ENCODE peak calls at places on chromosome X, in four cellular contexts. One of them, this sample, is unnamed. For H3K4me1, the result is how much of the 10 kb centered on the place peaks cover.

GRCh38 chrX:68719181-68719903 is 71.9 kb downstream of the STARD8 start:
- DNase-seq in cardiac muscle cell: no peak
- DNase-seq in mammary epithelial cell: no peak
- DNase-seq in IMR-90: no peak
- DNase-seq in this sample: no peak

GRCh38 chrX:41720125-41720780 is 3.7 kb upstream of the GPR82 start:
- DNase-seq in cardiac muscle cell: peak
- DNase-seq in mammary epithelial cell: no peak
- DNase-seq in IMR-90: peak
- DNase-seq in this sample: peak

GRCh38 chrX:35382966-35383365 is 415.2 kb upstream of the MAGEB16 start:
- DNase-seq in cardiac muscle cell: no peak
- DNase-seq in mammary epithelial cell: no peak
- DNase-seq in IMR-90: no peak
- DNase-seq in this sample: no peak

GRCh38 chrX:129000797-129001196 is 522.5 kb downstream of the SMARCA1 start:
- DNase-seq in cardiac muscle cell: no peak
- DNase-seq in mammary epithelial cell: no peak
- DNase-seq in IMR-90: no peak
- DNase-seq in this sample: no peak

GRCh38 chrX:73851014-73852009 is 288.3 kb downstream of the CHIC1 start:
- DNase-seq in cardiac muscle cell: no peak
- DNase-seq in mammary epithelial cell: peak
- DNase-seq in IMR-90: peak
- DNase-seq in this sample: no peak

GRCh38 chrX:41516995-41517660 is 70.0 kb downstream of the NYX start:
- DNase-seq in cardiac muscle cell: no peak
- DNase-seq in mammary epithelial cell: no peak
- DNase-seq in IMR-90: no peak
- DNase-seq in this sample: no peak

GRCh38 chrX:149495573-149496071 is 9.5 kb downstream of the IDS start:
- DNase-seq in cardiac muscle cell: peak
- DNase-seq in mammary epithelial cell: peak
- DNase-seq in IMR-90: peak
- DNase-seq in this sample: no peak

GRCh38 chrX:42535233-42535632 is 242.7 kb downstream of the PPP1R2C start:
- DNase-seq in cardiac muscle cell: no peak
- DNase-seq in mammary epithelial cell: no peak
- DNase-seq in IMR-90: no peak
- DNase-seq in this sample: no peak

GRCh38 chrX:13110427-13111324 is 66.3 kb upstream of the FAM9C start:
- DNase-seq in cardiac muscle cell: peak
- DNase-seq in mammary epithelial cell: peak
- DNase-seq in IMR-90: peak
- DNase-seq in this sample: no peak

GRCh38 chrX:48472851-48473717 is 2.9 kb upstream of the FTSJ1 start:
- DNase-seq in cardiac muscle cell: no peak
- DNase-seq in mammary epithelial cell: no peak
- DNase-seq in IMR-90: no peak
- DNase-seq in this sample: no peak

GRCh38 chrX:57822398-57822797 is 87.9 kb downstream of the ZXDA start:
- DNase-seq in cardiac muscle cell: no peak
- DNase-seq in mammary epithelial cell: no peak
- DNase-seq in IMR-90: no peak
- DNase-seq in this sample: no peak
- H3K4me3 ChIP-seq in cardiac muscle cell: no peak
- H3K4me3 ChIP-seq in mammary epithelial cell: no peak
- H3K4me3 ChIP-seq in IMR-90: no peak
- H3K4me3 ChIP-seq in this sample: no peak

DNA sequence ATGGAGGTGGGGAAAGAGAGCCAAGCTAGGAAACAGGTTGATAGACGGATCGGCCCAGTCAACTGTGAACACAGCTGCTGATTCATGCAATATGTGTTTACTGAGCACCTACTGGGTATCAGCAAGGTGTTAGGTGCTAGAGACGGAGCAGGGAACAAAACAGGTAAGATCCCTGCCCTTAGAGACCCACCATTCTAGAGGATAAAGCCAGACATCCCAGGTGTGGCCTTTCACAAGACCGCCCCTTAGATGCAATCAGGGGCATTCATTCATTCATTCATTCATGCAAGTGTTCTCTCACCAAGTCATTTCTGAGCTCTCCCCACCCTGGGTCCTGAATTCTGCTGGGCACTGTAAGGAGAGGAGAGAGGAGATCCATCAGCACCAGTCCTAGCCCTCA is 20.2 kb upstream of the MTM1 start:
- DNase-seq in cardiac muscle cell: no peak
- DNase-seq in mammary epithelial cell: no peak
- DNase-seq in IMR-90: no peak
- DNase-seq in this sample: no peak
- H3K4me1 ChIP-seq in cardiac muscle cell: under half
- H3K4me1 ChIP-seq in mammary epithelial cell: under half
- H3K4me1 ChIP-seq in IMR-90: under half
- H3K4me1 ChIP-seq in this sample: under half

GRCh38 chrX:1577845-1578244 is 13.6 kb upstream of the AKAP17A start:
- DNase-seq in cardiac muscle cell: no peak
- DNase-seq in mammary epithelial cell: no peak
- DNase-seq in IMR-90: no peak
- DNase-seq in this sample: no peak
- H3K4me3 ChIP-seq in cardiac muscle cell: no peak
- H3K4me3 ChIP-seq in mammary epithelial cell: no peak
- H3K4me3 ChIP-seq in IMR-90: no peak
- H3K4me3 ChIP-seq in this sample: no peak

GRCh38 chrX:154720067-154720466 is 30.8 kb downstream of the GAB3 start:
- DNase-seq in cardiac muscle cell: no peak
- DNase-seq in mammary epithelial cell: no peak
- DNase-seq in IMR-90: no peak
- DNase-seq in this sample: no peak
- H3K4me1 ChIP-seq in cardiac muscle cell: under half
- H3K4me1 ChIP-seq in mammary epithelial cell: under half
- H3K4me1 ChIP-seq in IMR-90: under half
- H3K4me1 ChIP-seq in this sample: under half

GRCh38 chrX:17377047-17377692 is 2.2 kb downstream of the NHS start:
- DNase-seq in cardiac muscle cell: peak
- DNase-seq in mammary epithelial cell: peak
- DNase-seq in IMR-90: peak
- DNase-seq in this sample: peak

GRCh38 chrX:17377795-17378194 is 2.8 kb downstream of the NHS start:
- DNase-seq in cardiac muscle cell: no peak
- DNase-seq in mammary epithelial cell: peak
- DNase-seq in IMR-90: no peak
- DNase-seq in this sample: no peak

GRCh38 chrX:17375361-17375630 is 296 bp downstream of the NHS start:
- DNase-seq in cardiac muscle cell: no peak
- DNase-seq in mammary epithelial cell: no peak
- DNase-seq in IMR-90: no peak
- DNase-seq in this sample: no peak

GRCh38 chrX:17375631-17376380 is 806 bp downstream of the NHS start:
- DNase-seq in cardiac muscle cell: peak
- DNase-seq in mammary epithelial cell: peak
- DNase-seq in IMR-90: peak
- DNase-seq in this sample: peak

DNA sequence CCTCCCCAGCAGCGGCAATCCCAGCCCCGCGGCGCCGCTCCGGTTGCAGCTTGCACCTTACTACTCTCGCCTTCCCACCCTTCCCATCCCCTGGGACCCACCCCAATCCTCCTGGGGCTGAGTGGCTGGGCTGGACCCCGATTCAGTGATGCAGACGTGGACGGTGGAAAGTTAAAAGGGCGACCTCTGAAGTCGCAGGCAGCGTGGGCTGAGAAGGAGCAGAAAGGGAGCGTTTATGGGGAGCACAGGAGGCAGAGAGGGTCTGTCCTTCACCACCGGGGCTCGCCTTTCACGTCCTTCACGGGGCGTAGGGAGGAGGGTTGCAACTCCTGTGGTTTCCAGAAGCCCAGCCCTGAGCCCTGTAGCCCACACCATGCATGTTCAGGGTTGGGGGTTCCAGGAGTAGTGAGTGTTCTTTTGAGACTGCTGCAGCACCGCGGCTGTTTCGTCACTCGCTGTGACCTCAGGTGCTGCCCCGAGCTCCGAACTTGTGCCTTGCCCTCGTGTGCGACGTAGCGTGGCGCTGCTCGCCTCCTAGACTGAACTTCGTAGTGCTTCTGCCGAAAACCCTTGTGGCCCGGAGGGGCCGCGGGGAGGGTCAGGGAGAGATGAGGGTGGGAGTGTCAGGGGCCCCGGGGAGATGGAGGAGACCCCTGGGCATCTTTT is 1.5 kb downstream of the NHS start:
- DNase-seq in cardiac muscle cell: no peak
- DNase-seq in mammary epithelial cell: peak
- DNase-seq in IMR-90: no peak
- DNase-seq in this sample: peak
- H3K4me3 ChIP-seq in cardiac muscle cell: peak
- H3K4me3 ChIP-seq in mammary epithelial cell: peak
- H3K4me3 ChIP-seq in IMR-90: peak
- H3K4me3 ChIP-seq in this sample: no peak

DNA sequence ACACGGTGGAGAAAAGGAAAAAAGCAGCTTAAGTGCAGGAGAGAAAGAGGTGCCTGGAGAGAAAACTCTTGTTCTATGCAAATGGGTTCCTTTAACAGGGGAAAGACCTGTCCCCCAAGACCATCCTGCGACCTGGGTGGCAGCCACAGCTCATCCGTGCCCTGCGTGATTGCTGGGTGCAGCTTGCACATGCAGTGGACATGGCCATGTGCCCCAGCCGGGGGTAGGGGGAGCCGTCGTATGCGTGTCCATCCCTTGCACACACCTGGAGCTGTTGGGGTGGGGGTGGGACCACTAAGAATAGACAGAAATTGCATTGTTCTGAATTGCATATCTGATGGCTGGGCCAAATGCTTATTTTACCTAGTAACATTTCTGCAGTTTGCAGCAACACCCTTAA is 171.9 kb downstream of the GUCY2F start:
- DNase-seq in cardiac muscle cell: no peak
- DNase-seq in mammary epithelial cell: no peak
- DNase-seq in IMR-90: no peak
- DNase-seq in this sample: no peak
- H3K4me1 ChIP-seq in cardiac muscle cell: under half
- H3K4me1 ChIP-seq in mammary epithelial cell: under half
- H3K4me1 ChIP-seq in IMR-90: under half
- H3K4me1 ChIP-seq in this sample: under half

GRCh38 chrX:152637649-152638442 is at the start of gene GABRQ:
- DNase-seq in cardiac muscle cell: peak
- DNase-seq in mammary epithelial cell: no peak
- DNase-seq in IMR-90: no peak
- DNase-seq in this sample: no peak
- H3K4me3 ChIP-seq in cardiac muscle cell: peak
- H3K4me3 ChIP-seq in mammary epithelial cell: no peak
- H3K4me3 ChIP-seq in IMR-90: no peak
- H3K4me3 ChIP-seq in this sample: no peak

DNA sequence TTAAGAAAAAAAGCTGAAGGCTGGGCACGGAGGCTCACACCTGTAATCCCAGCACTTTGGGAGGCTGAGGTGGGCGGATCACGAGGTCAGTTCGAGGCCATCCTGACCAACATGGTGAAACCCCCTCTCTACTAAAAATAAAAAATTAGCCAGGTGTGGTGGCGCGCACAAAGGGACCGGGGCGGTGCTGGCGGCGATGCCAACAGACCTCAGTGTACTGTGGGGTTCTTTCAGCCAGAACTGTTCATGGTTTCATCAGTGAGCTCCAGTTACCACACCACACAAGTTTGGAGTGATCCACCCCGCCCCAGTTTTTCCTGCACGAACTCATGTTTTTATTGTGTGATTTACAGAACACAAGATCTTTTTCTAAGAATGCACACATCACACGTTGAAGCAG is 21.2 kb upstream of the IRAK1 start:
- DNase-seq in cardiac muscle cell: no peak
- DNase-seq in mammary epithelial cell: no peak
- DNase-seq in IMR-90: no peak
- DNase-seq in this sample: no peak
- H3K4me1 ChIP-seq in cardiac muscle cell: under half
- H3K4me1 ChIP-seq in mammary epithelial cell: under half
- H3K4me1 ChIP-seq in IMR-90: under half
- H3K4me1 ChIP-seq in this sample: under half

GRCh38 chrX:3143043-3143799 is 102.0 kb downstream of the ARSF start:
- DNase-seq in cardiac muscle cell: no peak
- DNase-seq in mammary epithelial cell: no peak
- DNase-seq in IMR-90: no peak
- DNase-seq in this sample: no peak
- H3K4me3 ChIP-seq in cardiac muscle cell: no peak
- H3K4me3 ChIP-seq in mammary epithelial cell: no peak
- H3K4me3 ChIP-seq in IMR-90: no peak
- H3K4me3 ChIP-seq in this sample: no peak